ENCODE peak calls at places on chromosomes 16 and 17, in eight cellular contexts. One of them, this sample, is unnamed.

GRCh38 chr17:74737299-74738050 is 419 bp downstream of the RAB37 start:
- DNase-seq in cerebellar nuclear complex: no peak
- DNase-seq in hepatic stellate cell: no peak
- DNase-seq in Caki2: no peak
- DNase-seq in thoracic aorta: no peak
- DNase-seq in central memory CD4-positive, alpha-beta T cell: peak
- DNase-seq in renal cortical epithelial cell: no peak
- DNase-seq in activated CD4-positive, CD25-positive, alpha-beta regulatory T cell: no peak
- DNase-seq in this sample: no peak

GRCh38 chr17:75266315-75267145 is 4.5 kb downstream of the MIF4GD start:
- DNase-seq in activated CD4-positive, CD25-positive, alpha-beta regulatory T cell: no peak
- DNase-seq in thoracic aorta: no peak
- DNase-seq in cerebellar nuclear complex: no peak
- DNase-seq in central memory CD4-positive, alpha-beta T cell: no peak
- DNase-seq in Caki2: no peak
- DNase-seq in renal cortical epithelial cell: no peak
- DNase-seq in hepatic stellate cell: no peak
- DNase-seq in this sample: no peak

GRCh38 chr17:40500190-40500589 is 1.2 kb downstream of the TNS4 start:
- DNase-seq in renal cortical epithelial cell: no peak
- DNase-seq in cerebellar nuclear complex: no peak
- DNase-seq in central memory CD4-positive, alpha-beta T cell: no peak
- DNase-seq in hepatic stellate cell: no peak
- DNase-seq in Caki2: no peak
- DNase-seq in activated CD4-positive, CD25-positive, alpha-beta regulatory T cell: no peak
- DNase-seq in thoracic aorta: no peak
- DNase-seq in this sample: no peak

GRCh38 chr17:46790216-46790615 is 28.3 kb downstream of the WNT3 start:
- DNase-seq in renal cortical epithelial cell: no peak
- DNase-seq in activated CD4-positive, CD25-positive, alpha-beta regulatory T cell: no peak
- DNase-seq in Caki2: no peak
- DNase-seq in central memory CD4-positive, alpha-beta T cell: no peak
- DNase-seq in hepatic stellate cell: no peak
- DNase-seq in thoracic aorta: no peak
- DNase-seq in cerebellar nuclear complex: no peak
- DNase-seq in this sample: no peak

GRCh38 chr16:30805370-30806169 is 18.6 kb upstream of the ZNF629 start:
- DNase-seq in cerebellar nuclear complex: peak
- DNase-seq in renal cortical epithelial cell: peak
- DNase-seq in thoracic aorta: peak
- DNase-seq in hepatic stellate cell: peak
- DNase-seq in central memory CD4-positive, alpha-beta T cell: peak
- DNase-seq in Caki2: peak
- DNase-seq in activated CD4-positive, CD25-positive, alpha-beta regulatory T cell: peak
- DNase-seq in this sample: peak

GRCh38 chr17:81685108-81685507 is 1.3 kb downstream of the HGS start:
- DNase-seq in central memory CD4-positive, alpha-beta T cell: no peak
- DNase-seq in thoracic aorta: no peak
- DNase-seq in activated CD4-positive, CD25-positive, alpha-beta regulatory T cell: no peak
- DNase-seq in renal cortical epithelial cell: peak
- DNase-seq in cerebellar nuclear complex: no peak
- DNase-seq in hepatic stellate cell: peak
- DNase-seq in Caki2: peak
- DNase-seq in this sample: peak

GRCh38 chr16:610513-611381 is 20.0 kb upstream of the WFIKKN1 start:
- DNase-seq in thoracic aorta: no peak
- DNase-seq in central memory CD4-positive, alpha-beta T cell: peak
- DNase-seq in renal cortical epithelial cell: peak
- DNase-seq in cerebellar nuclear complex: no peak
- DNase-seq in activated CD4-positive, CD25-positive, alpha-beta regulatory T cell: peak
- DNase-seq in hepatic stellate cell: no peak
- DNase-seq in Caki2: no peak
- DNase-seq in this sample: peak

GRCh38 chr17:76716146-76716833 is 5.5 kb upstream of the MXRA7 start:
- DNase-seq in central memory CD4-positive, alpha-beta T cell: peak
- DNase-seq in Caki2: peak
- DNase-seq in renal cortical epithelial cell: peak
- DNase-seq in cerebellar nuclear complex: no peak
- DNase-seq in activated CD4-positive, CD25-positive, alpha-beta regulatory T cell: no peak
- DNase-seq in hepatic stellate cell: peak
- DNase-seq in thoracic aorta: no peak
- DNase-seq in this sample: peak

GRCh38 chr17:44113868-44114840 is 9.3 kb downstream of the HDAC5 start:
- DNase-seq in renal cortical epithelial cell: no peak
- DNase-seq in thoracic aorta: no peak
- DNase-seq in cerebellar nuclear complex: no peak
- DNase-seq in central memory CD4-positive, alpha-beta T cell: no peak
- DNase-seq in Caki2: no peak
- DNase-seq in activated CD4-positive, CD25-positive, alpha-beta regulatory T cell: no peak
- DNase-seq in hepatic stellate cell: no peak
- DNase-seq in this sample: no peak

GRCh38 chr17:79231766-79232287 is 157.2 kb downstream of the ENGASE start:
- DNase-seq in thoracic aorta: no peak
- DNase-seq in cerebellar nuclear complex: no peak
- DNase-seq in central memory CD4-positive, alpha-beta T cell: no peak
- DNase-seq in renal cortical epithelial cell: peak
- DNase-seq in Caki2: peak
- DNase-seq in activated CD4-positive, CD25-positive, alpha-beta regulatory T cell: no peak
- DNase-seq in hepatic stellate cell: no peak
- DNase-seq in this sample: peak

GRCh38 chr16:353404-354285 is 1.1 kb upstream of the AXIN1 start:
- DNase-seq in renal cortical epithelial cell: no peak
- DNase-seq in thoracic aorta: no peak
- DNase-seq in hepatic stellate cell: no peak
- DNase-seq in activated CD4-positive, CD25-positive, alpha-beta regulatory T cell: no peak
- DNase-seq in cerebellar nuclear complex: no peak
- DNase-seq in Caki2: no peak
- DNase-seq in central memory CD4-positive, alpha-beta T cell: no peak
- DNase-seq in this sample: no peak

GRCh38 chr16:71775949-71776348 is 32.7 kb downstream of the AP1G1 start:
- DNase-seq in cerebellar nuclear complex: no peak
- DNase-seq in Caki2: no peak
- DNase-seq in renal cortical epithelial cell: no peak
- DNase-seq in activated CD4-positive, CD25-positive, alpha-beta regulatory T cell: no peak
- DNase-seq in hepatic stellate cell: no peak
- DNase-seq in thoracic aorta: no peak
- DNase-seq in central memory CD4-positive, alpha-beta T cell: no peak
- DNase-seq in this sample: no peak

GRCh38 chr16:16021020-16021419 is 71.6 kb downstream of the ABCC1 start:
- DNase-seq in Caki2: no peak
- DNase-seq in hepatic stellate cell: no peak
- DNase-seq in thoracic aorta: no peak
- DNase-seq in cerebellar nuclear complex: no peak
- DNase-seq in central memory CD4-positive, alpha-beta T cell: no peak
- DNase-seq in renal cortical epithelial cell: no peak
- DNase-seq in activated CD4-positive, CD25-positive, alpha-beta regulatory T cell: no peak
- DNase-seq in this sample: no peak

GRCh38 chr16:87757841-87758426 is 7.9 kb downstream of the KLHDC4 start:
- DNase-seq in renal cortical epithelial cell: no peak
- DNase-seq in hepatic stellate cell: peak
- DNase-seq in central memory CD4-positive, alpha-beta T cell: no peak
- DNase-seq in Caki2: peak
- DNase-seq in activated CD4-positive, CD25-positive, alpha-beta regulatory T cell: no peak
- DNase-seq in cerebellar nuclear complex: no peak
- DNase-seq in thoracic aorta: no peak
- DNase-seq in this sample: peak

GRCh38 chr16:30948087-30948955 is 547 bp upstream of the ORAI3 start:
- DNase-seq in cerebellar nuclear complex: peak
- DNase-seq in activated CD4-positive, CD25-positive, alpha-beta regulatory T cell: no peak
- DNase-seq in thoracic aorta: peak
- DNase-seq in hepatic stellate cell: peak
- DNase-seq in Caki2: peak
- DNase-seq in renal cortical epithelial cell: peak
- DNase-seq in central memory CD4-positive, alpha-beta T cell: no peak
- DNase-seq in this sample: peak

GRCh38 chr17:21295036-21295952 is 10.8 kb downstream of the MAP2K3 start:
- DNase-seq in cerebellar nuclear complex: no peak
- DNase-seq in central memory CD4-positive, alpha-beta T cell: no peak
- DNase-seq in activated CD4-positive, CD25-positive, alpha-beta regulatory T cell: no peak
- DNase-seq in renal cortical epithelial cell: no peak
- DNase-seq in hepatic stellate cell: no peak
- DNase-seq in Caki2: no peak
- DNase-seq in thoracic aorta: no peak
- DNase-seq in this sample: peak

GRCh38 chr16:88050952-88051660 is 99.9 kb downstream of the BANP start:
- DNase-seq in hepatic stellate cell: no peak
- DNase-seq in thoracic aorta: no peak
- DNase-seq in central memory CD4-positive, alpha-beta T cell: no peak
- DNase-seq in cerebellar nuclear complex: no peak
- DNase-seq in activated CD4-positive, CD25-positive, alpha-beta regulatory T cell: no peak
- DNase-seq in Caki2: no peak
- DNase-seq in renal cortical epithelial cell: no peak
- DNase-seq in this sample: no peak

GRCh38 chr17:76598004-76598439 is 12.4 kb upstream of the ST6GALNAC2 start:
- DNase-seq in cerebellar nuclear complex: no peak
- DNase-seq in thoracic aorta: no peak
- DNase-seq in activated CD4-positive, CD25-positive, alpha-beta regulatory T cell: no peak
- DNase-seq in renal cortical epithelial cell: no peak
- DNase-seq in central memory CD4-positive, alpha-beta T cell: no peak
- DNase-seq in Caki2: no peak
- DNase-seq in hepatic stellate cell: no peak
- DNase-seq in this sample: no peak

GRCh38 chr17:42555122-42555622 is 2.4 kb downstream of the HSD17B1 start:
- DNase-seq in Caki2: no peak
- DNase-seq in activated CD4-positive, CD25-positive, alpha-beta regulatory T cell: no peak
- DNase-seq in central memory CD4-positive, alpha-beta T cell: no peak
- DNase-seq in renal cortical epithelial cell: no peak
- DNase-seq in thoracic aorta: no peak
- DNase-seq in cerebellar nuclear complex: no peak
- DNase-seq in hepatic stellate cell: no peak
- DNase-seq in this sample: no peak

GRCh38 chr17:59972778-59973177 is 8.2 kb upstream of the RNFT1 start:
- DNase-seq in hepatic stellate cell: no peak
- DNase-seq in cerebellar nuclear complex: no peak
- DNase-seq in central memory CD4-positive, alpha-beta T cell: no peak
- DNase-seq in renal cortical epithelial cell: no peak
- DNase-seq in activated CD4-positive, CD25-positive, alpha-beta regulatory T cell: no peak
- DNase-seq in Caki2: no peak
- DNase-seq in thoracic aorta: no peak
- DNase-seq in this sample: no peak

GRCh38 chr17:70040336-70040735 is 34.7 kb upstream of the KCNJ16 start:
- DNase-seq in thoracic aorta: no peak
- DNase-seq in hepatic stellate cell: no peak
- DNase-seq in activated CD4-positive, CD25-positive, alpha-beta regulatory T cell: no peak
- DNase-seq in cerebellar nuclear complex: no peak
- DNase-seq in Caki2: no peak
- DNase-seq in central memory CD4-positive, alpha-beta T cell: no peak
- DNase-seq in renal cortical epithelial cell: no peak
- DNase-seq in this sample: peak

GRCh38 chr17:42760652-42761581 is at the start of gene RAMP2:
- DNase-seq in thoracic aorta: no peak
- DNase-seq in hepatic stellate cell: peak
- DNase-seq in activated CD4-positive, CD25-positive, alpha-beta regulatory T cell: no peak
- DNase-seq in cerebellar nuclear complex: no peak
- DNase-seq in renal cortical epithelial cell: no peak
- DNase-seq in Caki2: no peak
- DNase-seq in central memory CD4-positive, alpha-beta T cell: no peak
- DNase-seq in this sample: no peak

GRCh38 chr16:52553322-52553721 is 6.4 kb upstream of the TOX3 start:
- DNase-seq in hepatic stellate cell: no peak
- DNase-seq in activated CD4-positive, CD25-positive, alpha-beta regulatory T cell: no peak
- DNase-seq in central memory CD4-positive, alpha-beta T cell: no peak
- DNase-seq in cerebellar nuclear complex: no peak
- DNase-seq in thoracic aorta: no peak
- DNase-seq in Caki2: no peak
- DNase-seq in renal cortical epithelial cell: no peak
- DNase-seq in this sample: no peak

GRCh38 chr17:81396722-81397313 is 1.6 kb downstream of the BAHCC1 start:
- DNase-seq in central memory CD4-positive, alpha-beta T cell: peak
- DNase-seq in hepatic stellate cell: peak
- DNase-seq in renal cortical epithelial cell: no peak
- DNase-seq in thoracic aorta: no peak
- DNase-seq in activated CD4-positive, CD25-positive, alpha-beta regulatory T cell: no peak
- DNase-seq in cerebellar nuclear complex: no peak
- DNase-seq in Caki2: peak
- DNase-seq in this sample: peak

GRCh38 chr16:14527411-14528044 is 102.5 kb downstream of the PARN start:
- DNase-seq in cerebellar nuclear complex: no peak
- DNase-seq in thoracic aorta: no peak
- DNase-seq in hepatic stellate cell: no peak
- DNase-seq in Caki2: no peak
- DNase-seq in renal cortical epithelial cell: peak
- DNase-seq in central memory CD4-positive, alpha-beta T cell: no peak
- DNase-seq in activated CD4-positive, CD25-positive, alpha-beta regulatory T cell: no peak
- DNase-seq in this sample: peak

GRCh38 chr17:73648974-73649373 is 4.7 kb upstream of the SDK2 start:
- DNase-seq in activated CD4-positive, CD25-positive, alpha-beta regulatory T cell: no peak
- DNase-seq in central memory CD4-positive, alpha-beta T cell: no peak
- DNase-seq in renal cortical epithelial cell: no peak
- DNase-seq in hepatic stellate cell: no peak
- DNase-seq in Caki2: no peak
- DNase-seq in thoracic aorta: no peak
- DNase-seq in cerebellar nuclear complex: no peak
- DNase-seq in this sample: no peak

GRCh38 chr17:47288531-47289116 is 35.0 kb downstream of the ITGB3 start:
- DNase-seq in thoracic aorta: no peak
- DNase-seq in renal cortical epithelial cell: no peak
- DNase-seq in cerebellar nuclear complex: no peak
- DNase-seq in Caki2: no peak
- DNase-seq in central memory CD4-positive, alpha-beta T cell: no peak
- DNase-seq in hepatic stellate cell: no peak
- DNase-seq in activated CD4-positive, CD25-positive, alpha-beta regulatory T cell: no peak
- DNase-seq in this sample: no peak

GRCh38 chr16:68469728-68470460 is 21.6 kb upstream of the SMPD3 start:
- DNase-seq in renal cortical epithelial cell: no peak
- DNase-seq in thoracic aorta: no peak
- DNase-seq in activated CD4-positive, CD25-positive, alpha-beta regulatory T cell: no peak
- DNase-seq in cerebellar nuclear complex: no peak
- DNase-seq in Caki2: no peak
- DNase-seq in central memory CD4-positive, alpha-beta T cell: no peak
- DNase-seq in hepatic stellate cell: no peak
- DNase-seq in this sample: no peak

GRCh38 chr17:79294459-79295071 is 219.9 kb downstream of the ENGASE start:
- DNase-seq in renal cortical epithelial cell: peak
- DNase-seq in cerebellar nuclear complex: no peak
- DNase-seq in activated CD4-positive, CD25-positive, alpha-beta regulatory T cell: no peak
- DNase-seq in Caki2: peak
- DNase-seq in thoracic aorta: no peak
- DNase-seq in hepatic stellate cell: no peak
- DNase-seq in central memory CD4-positive, alpha-beta T cell: no peak
- DNase-seq in this sample: peak

GRCh38 chr17:30336369-30337171 is 2.7 kb upstream of the TMIGD1 start:
- DNase-seq in hepatic stellate cell: no peak
- DNase-seq in renal cortical epithelial cell: peak
- DNase-seq in central memory CD4-positive, alpha-beta T cell: peak
- DNase-seq in Caki2: peak
- DNase-seq in thoracic aorta: no peak
- DNase-seq in activated CD4-positive, CD25-positive, alpha-beta regulatory T cell: peak
- DNase-seq in cerebellar nuclear complex: no peak
- DNase-seq in this sample: peak

GRCh38 chr16:49474741-49475140 is 101.1 kb downstream of the C16orf78 start:
- DNase-seq in central memory CD4-positive, alpha-beta T cell: no peak
- DNase-seq in hepatic stellate cell: no peak
- DNase-seq in cerebellar nuclear complex: no peak
- DNase-seq in Caki2: no peak
- DNase-seq in thoracic aorta: no peak
- DNase-seq in activated CD4-positive, CD25-positive, alpha-beta regulatory T cell: no peak
- DNase-seq in renal cortical epithelial cell: no peak
- DNase-seq in this sample: no peak

GRCh38 chr16:5416013-5416412 is 318.4 kb upstream of the EEF2KMT start:
- DNase-seq in Caki2: no peak
- DNase-seq in thoracic aorta: no peak
- DNase-seq in hepatic stellate cell: no peak
- DNase-seq in renal cortical epithelial cell: no peak
- DNase-seq in central memory CD4-positive, alpha-beta T cell: no peak
- DNase-seq in cerebellar nuclear complex: no peak
- DNase-seq in activated CD4-positive, CD25-positive, alpha-beta regulatory T cell: no peak
- DNase-seq in this sample: no peak

GRCh38 chr17:55926276-55926995 is 175.6 kb downstream of the PCTP start:
- DNase-seq in renal cortical epithelial cell: no peak
- DNase-seq in activated CD4-positive, CD25-positive, alpha-beta regulatory T cell: no peak
- DNase-seq in Caki2: no peak
- DNase-seq in thoracic aorta: no peak
- DNase-seq in central memory CD4-positive, alpha-beta T cell: no peak
- DNase-seq in cerebellar nuclear complex: no peak
- DNase-seq in hepatic stellate cell: no peak
- DNase-seq in this sample: no peak

GRCh38 chr16:56742030-56742984 is 12.4 kb downstream of the NUP93 start:
- DNase-seq in renal cortical epithelial cell: peak
- DNase-seq in activated CD4-positive, CD25-positive, alpha-beta regulatory T cell: no peak
- DNase-seq in Caki2: peak
- DNase-seq in thoracic aorta: no peak
- DNase-seq in central memory CD4-positive, alpha-beta T cell: no peak
- DNase-seq in hepatic stellate cell: peak
- DNase-seq in cerebellar nuclear complex: no peak
- DNase-seq in this sample: peak

This sample was measured in kidney tubule cell.